ENCODE peak calls at places on chromosomes 6 and 20, in five cellular contexts. V is IMR-90, A is mesenchymal stem cell, D is H1, L is neuronal stem cell. E is an unnamed sample.

GRCh38 chr6:137117605-137118004 is 55.8 kb downstream of the IL22RA2 start:
- DNase-seq in L (no peak), D (no peak), A (no peak), V (no peak), E (no peak)

GRCh38 chr20:40753472-40753871 is 64.4 kb upstream of the MAFB start:
- DNase-seq in L (no peak), V (no peak), A (peak), D (no peak), E (no peak)

GRCh38 chr6:136533487-136533886 is 16.7 kb downstream of the MAP7 start:
- DNase-seq in V (no peak), L (no peak), D (no peak), A (no peak), E (no peak)

GRCh38 chr6:89369009-89369408 is 16.5 kb upstream of the UBE2J1 start:
- DNase-seq in D (no peak), L (no peak), V (peak), A (peak), E (peak)

GRCh38 chr6:558089-558488 is 98.8 kb downstream of the HUS1B start:
- DNase-seq in D (no peak), A (no peak), V (no peak), L (no peak), E (no peak)

GRCh38 chr6:129667621-129668020 is 42.4 kb downstream of the ARHGAP18 start:
- DNase-seq in L (no peak), D (no peak), A (no peak), V (peak), E (no peak)

GRCh38 chr6:81793811-81794210 is 41.3 kb upstream of the TENT5A start:
- DNase-seq in L (no peak), V (peak), A (peak), D (no peak), E (no peak)

GRCh38 chr20:325889-326644 is 715 bp downstream of the SOX12 start:
- DNase-seq in A (peak), V (peak), D (no peak), L (peak), E (peak)

GRCh38 chr20:25695532-25696383 is 895 bp downstream of the ZNF337 start:
- DNase-seq in L (peak), A (no peak), V (no peak), D (no peak), E (no peak)

GRCh38 chr6:28896505-28897392 is 27.0 kb downstream of the TRIM27 start:
- DNase-seq in L (peak), D (no peak), A (peak), V (peak), E (peak)

GRCh38 chr20:5835870-5836269 is 85.7 kb downstream of the SHLD1 start:
- DNase-seq in L (no peak), A (peak), D (no peak), V (peak), E (no peak)

GRCh38 chr6:133889557-133890301 is 816 bp downstream of the TCF21 start:
- DNase-seq in A (peak), V (peak), L (peak), D (no peak), E (peak)

GRCh38 chr6:3259491-3259958 is 778 bp downstream of the PSMG4 start:
- DNase-seq in L (no peak), D (no peak), V (peak), A (peak), E (peak)

GRCh38 chr6:3258720-3259490 is at the start of gene PSMG4:
- DNase-seq in V (peak), A (peak), L (peak), D (no peak), E (peak)

GRCh38 chr6:3260772-3261517 is 2.2 kb downstream of the PSMG4 start:
- DNase-seq in A (no peak), L (no peak), D (no peak), V (no peak), E (no peak)

GRCh38 chr6:3261518-3261820 is 2.7 kb downstream of the PSMG4 start:
- DNase-seq in A (no peak), V (no peak), D (no peak), L (no peak), E (no peak)

DNA sequence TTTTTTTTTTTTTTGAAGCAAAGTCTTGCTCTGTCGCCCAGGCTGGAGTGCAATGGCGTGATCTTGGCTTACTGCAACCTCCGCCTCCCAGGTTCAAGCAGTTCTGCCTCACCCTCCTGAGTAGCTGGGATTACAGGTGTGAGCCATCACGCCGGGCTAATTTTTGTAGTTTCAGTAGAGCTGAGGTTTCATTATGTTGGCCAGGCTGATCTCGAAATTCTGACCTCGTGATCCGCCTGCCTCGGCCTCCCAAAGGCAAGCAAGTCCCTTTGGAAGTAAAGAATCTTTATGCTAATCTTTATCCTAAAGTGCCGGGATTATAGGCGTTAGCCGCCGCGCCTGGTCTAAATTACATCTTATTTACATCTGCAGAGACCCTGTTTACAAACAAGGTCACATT is 1.5 kb downstream of the PSMG4 start:
- DNase-seq in D (no peak), L (no peak), V (no peak), A (no peak), E (no peak)
- H3K9ac ChIP-seq in D (no peak), L (no peak), V (peak), A (peak), E (no peak)

GRCh38 chr6:44256291-44257006 is 879 bp downstream of the SLC35B2 start:
- DNase-seq in V (no peak), A (no peak), L (no peak), D (no peak), E (peak)
- H4K91ac ChIP-seq in V (peak), A (peak), L (peak), D (no peak), E (no peak)

DNA sequence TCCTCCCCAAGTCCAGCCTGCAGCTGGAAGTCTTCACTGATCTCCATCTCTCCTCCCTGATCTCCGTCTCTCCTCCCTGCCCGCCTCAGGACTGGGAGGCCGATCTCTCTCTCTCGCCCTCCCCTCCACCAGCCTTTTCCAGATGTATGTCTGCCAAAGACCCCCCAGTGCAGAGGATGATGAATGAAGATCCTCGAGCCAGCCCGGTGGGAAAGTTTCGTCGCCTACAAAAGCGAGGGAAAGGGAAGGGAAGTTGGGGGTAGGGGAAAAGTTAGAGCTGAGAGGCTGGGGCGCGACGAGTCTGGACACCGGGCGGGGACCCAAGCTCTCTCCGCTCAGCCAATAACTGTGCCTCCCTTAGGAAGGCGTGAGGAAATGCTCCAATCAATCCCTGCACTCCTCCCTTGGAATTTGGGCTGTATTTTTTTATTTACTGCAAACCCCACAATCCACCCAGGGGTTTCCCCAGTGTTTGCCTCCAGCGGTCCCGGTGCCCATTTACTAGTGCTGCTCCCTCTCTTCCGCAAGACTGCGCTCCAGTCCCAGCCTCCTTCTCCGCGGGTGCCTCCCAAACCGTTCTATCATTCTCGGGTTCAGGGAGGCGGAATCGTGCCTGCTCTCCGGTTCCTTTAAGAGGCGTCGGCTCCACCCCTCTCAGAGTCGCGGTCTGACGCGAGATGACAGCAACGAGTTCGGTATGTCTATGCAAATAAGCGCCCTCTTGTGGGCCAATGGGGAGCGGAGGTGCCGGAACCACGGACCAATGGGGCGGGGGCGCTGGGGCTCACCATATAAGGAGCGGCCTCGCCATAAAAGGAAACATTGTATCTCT is at the start of gene SRF:
- DNase-seq in L (peak), V (peak), D (peak), A (peak), E (peak)
- H2BK5ac ChIP-seq in L (peak), V (peak), D (peak), A (peak), E (peak)

GRCh38 chr6:36309900-36310299 is 26.8 kb downstream of the BNIP5 start:
- DNase-seq in A (no peak), V (no peak), L (no peak), D (no peak), E (no peak)

GRCh38 chr6:36314221-36315014 is 22.3 kb downstream of the BNIP5 start:
- DNase-seq in V (no peak), L (no peak), D (peak), A (peak), E (no peak)

GRCh38 chr6:36313628-36313895 is 23.1 kb downstream of the BNIP5 start:
- DNase-seq in V (no peak), A (no peak), L (no peak), D (no peak), E (no peak)

GRCh38 chr6:36315921-36316320 is 20.8 kb downstream of the BNIP5 start:
- DNase-seq in V (no peak), D (no peak), A (no peak), L (no peak), E (no peak)

DNA sequence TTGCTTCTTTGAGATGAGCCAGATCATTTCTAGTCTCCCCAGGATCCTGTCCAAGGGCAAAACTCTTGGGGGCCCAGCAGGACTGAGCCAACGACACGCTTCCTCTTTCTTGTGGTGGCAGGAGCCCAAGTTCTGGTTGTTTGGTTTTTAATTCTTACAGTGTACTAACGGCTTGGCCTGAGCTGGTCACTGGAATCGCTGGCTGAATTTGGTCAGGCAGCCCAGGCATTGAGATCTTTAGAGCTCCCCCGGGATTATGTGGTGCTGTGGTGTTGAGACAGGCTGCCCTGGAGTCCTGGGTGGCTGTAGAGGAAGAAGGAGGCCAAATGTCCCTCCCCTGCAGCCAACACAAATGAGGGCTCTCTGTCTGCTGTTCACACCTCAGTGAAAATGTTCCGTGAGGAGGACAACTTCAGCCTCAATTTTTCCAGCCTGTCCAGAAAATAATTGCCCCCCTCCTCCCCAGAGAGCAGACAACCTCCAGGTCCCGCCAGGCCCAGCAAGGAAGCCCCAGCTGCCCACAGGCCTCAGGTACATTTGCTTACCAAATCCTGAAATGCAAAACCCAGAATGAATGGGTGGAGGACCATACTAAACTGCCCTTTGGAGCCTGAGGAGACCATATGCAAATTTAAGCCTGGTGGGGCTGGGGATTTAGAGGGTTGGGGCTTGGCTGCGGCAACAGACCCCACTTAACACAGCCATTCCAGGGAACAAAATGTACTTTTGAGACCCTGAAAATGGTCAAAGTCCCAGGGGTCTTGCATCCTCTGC is 23.6 kb downstream of the BNIP5 start:
- DNase-seq in V (no peak), D (no peak), L (no peak), A (no peak), E (no peak)
- H3K9ac ChIP-seq in V (no peak), D (no peak), L (no peak), A (no peak), E (no peak)

GRCh38 chr6:44179648-44180047 is 21.0 kb downstream of the CAPN11 start:
- DNase-seq in A (no peak), V (no peak), L (no peak), D (no peak), E (no peak)
- H4K91ac ChIP-seq in A (no peak), V (no peak), L (no peak), D (no peak), E (no peak)

GRCh38 chr6:27238010-27238983 is 9.2 kb upstream of the PRSS16 start:
- DNase-seq in V (no peak), A (no peak), L (no peak), D (no peak), E (peak)
- H2BK5ac ChIP-seq in V (no peak), A (no peak), L (no peak), D (no peak), E (no peak)

GRCh38 chr6:112522600-112522999 is 175.5 kb downstream of the RFPL4B start:
- DNase-seq in A (no peak), D (no peak), L (no peak), V (peak), E (no peak)
- H3K9ac ChIP-seq in A (no peak), D (no peak), L (no peak), V (no peak), E (no peak)

GRCh38 chr20:60481051-60481741 is 523.0 kb downstream of the CDH26 start:
- DNase-seq in L (no peak), A (no peak), D (no peak), V (no peak), E (no peak)
- H4K91ac ChIP-seq in L (no peak), A (no peak), D (no peak), V (no peak), E (no peak)

DNA sequence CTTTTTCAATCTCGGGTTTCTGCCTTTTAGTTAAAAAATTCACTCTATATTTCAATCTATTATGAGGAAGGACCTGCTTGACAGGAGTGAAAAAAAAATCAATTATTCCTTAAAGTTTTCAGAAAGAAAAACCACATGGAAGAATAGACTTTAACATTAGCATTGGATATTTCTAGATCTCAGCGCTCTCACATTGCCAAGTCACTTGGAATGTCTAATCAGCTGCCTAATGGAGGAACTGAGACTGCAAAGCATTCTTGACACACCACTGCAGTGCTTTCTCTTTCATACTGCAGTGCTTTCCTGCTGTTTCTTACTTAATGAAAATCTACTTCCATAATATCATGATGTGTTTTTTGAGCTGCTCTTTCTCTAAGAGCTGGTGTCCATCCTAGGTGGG is 20.4 kb upstream of the MCM3 start:
- DNase-seq in A (peak), L (no peak), D (no peak), V (peak), E (no peak)
- H2BK5ac ChIP-seq in A (no peak), L (no peak), D (no peak), V (no peak), E (no peak)